ENCODE peak calls at places on chromosomes 6 and 20, in six cellular contexts. One of them, this sample, is unnamed.

GRCh38 chr6:26305097-26305841 is 59.7 kb upstream of the BTN3A2 start:
- DNase-seq in mucosa of descending colon: peak; percentile 73
- DNase-seq in colonic mucosa: peak; percentile 76
- DNase-seq in H9: peak; percentile 84
- DNase-seq in Peyer's patch: peak; percentile 64
- DNase-seq in K562: peak; percentile 75
- DNase-seq in this sample: peak; percentile 44

GRCh38 chr20:24585796-24586522 is 116.5 kb downstream of the SYNDIG1 start:
- DNase-seq in colonic mucosa: no peak
- DNase-seq in mucosa of descending colon: no peak
- DNase-seq in Peyer's patch: no peak
- DNase-seq in K562: no peak
- DNase-seq in H9: no peak
- DNase-seq in this sample: no peak

GRCh38 chr6:127120787-127121636 is 2.5 kb downstream of the RSPO3 start:
- DNase-seq in colonic mucosa: peak; percentile 77
- DNase-seq in mucosa of descending colon: peak; percentile 66
- DNase-seq in Peyer's patch: peak; percentile 71
- DNase-seq in H9: peak; percentile 86
- DNase-seq in K562: peak; percentile 55
- DNase-seq in this sample: peak; percentile 68

GRCh38 chr20:63127700-63128364 is 88.1 kb downstream of the YTHDF1 start:
- DNase-seq in H9: no peak
- DNase-seq in Peyer's patch: peak; percentile 13
- DNase-seq in K562: no peak
- DNase-seq in colonic mucosa: no peak
- DNase-seq in mucosa of descending colon: peak; percentile 14
- DNase-seq in this sample: no peak

GRCh38 chr20:35315199-35316020 is 23.2 kb upstream of the FAM83C start:
- DNase-seq in colonic mucosa: no peak
- DNase-seq in H9: no peak
- DNase-seq in Peyer's patch: no peak
- DNase-seq in K562: no peak
- DNase-seq in mucosa of descending colon: no peak
- DNase-seq in this sample: no peak

GRCh38 chr6:145490068-145490467 is 245.3 kb downstream of the EPM2A start:
- DNase-seq in K562: no peak
- DNase-seq in Peyer's patch: no peak
- DNase-seq in H9: no peak
- DNase-seq in colonic mucosa: no peak
- DNase-seq in mucosa of descending colon: no peak
- DNase-seq in this sample: no peak

GRCh38 chr6:96478695-96479094 is 42.9 kb upstream of the UFL1 start:
- DNase-seq in Peyer's patch: no peak
- DNase-seq in K562: no peak
- DNase-seq in H9: no peak
- DNase-seq in mucosa of descending colon: no peak
- DNase-seq in colonic mucosa: no peak
- DNase-seq in this sample: no peak

GRCh38 chr6:70150521-70150920 is 152.4 kb downstream of the COL9A1 start:
- DNase-seq in H9: no peak
- DNase-seq in K562: no peak
- DNase-seq in Peyer's patch: no peak
- DNase-seq in mucosa of descending colon: no peak
- DNase-seq in colonic mucosa: no peak
- DNase-seq in this sample: no peak

GRCh38 chr6:44117397-44118128 is 9.7 kb downstream of the MRPL14 start:
- DNase-seq in K562: no peak
- DNase-seq in mucosa of descending colon: no peak
- DNase-seq in H9: no peak
- DNase-seq in Peyer's patch: no peak
- DNase-seq in colonic mucosa: no peak
- DNase-seq in this sample: peak; percentile 65

GRCh38 chr20:63320616-63321147 is 27.7 kb downstream of the COL20A1 start:
- DNase-seq in colonic mucosa: no peak
- DNase-seq in mucosa of descending colon: peak; percentile 25
- DNase-seq in Peyer's patch: no peak
- DNase-seq in K562: no peak
- DNase-seq in H9: no peak
- DNase-seq in this sample: no peak

GRCh38 chr20:39631557-39631956 is 669.4 kb downstream of the DHX35 start:
- DNase-seq in K562: no peak
- DNase-seq in colonic mucosa: no peak
- DNase-seq in mucosa of descending colon: no peak
- DNase-seq in H9: no peak
- DNase-seq in Peyer's patch: no peak
- DNase-seq in this sample: no peak

GRCh38 chr20:53149184-53149651 is 177.1 kb downstream of the TSHZ2 start:
- DNase-seq in mucosa of descending colon: no peak
- DNase-seq in colonic mucosa: no peak
- DNase-seq in Peyer's patch: no peak
- DNase-seq in K562: no peak
- DNase-seq in H9: no peak
- DNase-seq in this sample: no peak

GRCh38 chr6:150867117-150867516 is 1.6 kb downstream of the MTHFD1L start:
- DNase-seq in K562: no peak
- DNase-seq in mucosa of descending colon: no peak
- DNase-seq in Peyer's patch: no peak
- DNase-seq in colonic mucosa: no peak
- DNase-seq in H9: no peak
- DNase-seq in this sample: no peak

GRCh38 chr6:22558288-22558882 is 11.0 kb upstream of the HDGFL1 start:
- DNase-seq in colonic mucosa: no peak
- DNase-seq in mucosa of descending colon: no peak
- DNase-seq in Peyer's patch: no peak
- DNase-seq in H9: no peak
- DNase-seq in K562: no peak
- DNase-seq in this sample: no peak

GRCh38 chr20:1934578-1935573 is 39.7 kb downstream of the SIRPA start:
- DNase-seq in H9: no peak
- DNase-seq in Peyer's patch: no peak
- DNase-seq in K562: no peak
- DNase-seq in mucosa of descending colon: peak; percentile 68
- DNase-seq in colonic mucosa: no peak
- DNase-seq in this sample: no peak

GRCh38 chr6:134368670-134369069 is 50.8 kb upstream of the SGK1 start:
- DNase-seq in H9: no peak
- DNase-seq in colonic mucosa: no peak
- DNase-seq in mucosa of descending colon: no peak
- DNase-seq in Peyer's patch: no peak
- DNase-seq in K562: no peak
- DNase-seq in this sample: no peak

GRCh38 chr6:87494761-87495422 is 22.1 kb downstream of the SLC35A1 start:
- DNase-seq in Peyer's patch: no peak
- DNase-seq in colonic mucosa: peak; percentile 66
- DNase-seq in H9: no peak
- DNase-seq in mucosa of descending colon: peak; percentile 62
- DNase-seq in K562: no peak
- DNase-seq in this sample: no peak

GRCh38 chr6:166464418-166465400 is 82.0 kb upstream of the MPC1 start:
- DNase-seq in H9: no peak
- DNase-seq in colonic mucosa: no peak
- DNase-seq in Peyer's patch: no peak
- DNase-seq in K562: no peak
- DNase-seq in mucosa of descending colon: no peak
- DNase-seq in this sample: no peak

GRCh38 chr20:1322511-1323245 is 6.3 kb downstream of the SDCBP2 start:
- DNase-seq in colonic mucosa: no peak
- DNase-seq in Peyer's patch: peak; percentile 37
- DNase-seq in K562: no peak
- DNase-seq in mucosa of descending colon: peak; percentile 62
- DNase-seq in H9: no peak
- DNase-seq in this sample: no peak

GRCh38 chr6:151826517-151827142 is 19.1 kb downstream of the ESR1 start:
- DNase-seq in K562: no peak
- DNase-seq in colonic mucosa: no peak
- DNase-seq in mucosa of descending colon: no peak
- DNase-seq in Peyer's patch: no peak
- DNase-seq in H9: no peak
- DNase-seq in this sample: no peak

GRCh38 chr6:107110200-107110599 is 5.1 kb downstream of the BEND3 start:
- DNase-seq in K562: no peak
- DNase-seq in colonic mucosa: no peak
- DNase-seq in Peyer's patch: no peak
- DNase-seq in mucosa of descending colon: no peak
- DNase-seq in H9: no peak
- DNase-seq in this sample: no peak

GRCh38 chr6:9409126-9409525 is 973.8 kb upstream of the SLC35B3 start:
- DNase-seq in K562: no peak
- DNase-seq in H9: no peak
- DNase-seq in mucosa of descending colon: no peak
- DNase-seq in colonic mucosa: no peak
- DNase-seq in Peyer's patch: no peak
- DNase-seq in this sample: no peak

GRCh38 chr6:2982464-2983121 is 11.2 kb upstream of the SERPINB6 start:
- DNase-seq in H9: no peak
- DNase-seq in Peyer's patch: peak; percentile 63
- DNase-seq in colonic mucosa: peak; percentile 65
- DNase-seq in mucosa of descending colon: no peak
- DNase-seq in K562: no peak
- DNase-seq in this sample: no peak

GRCh38 chr20:11881453-11881852 is 36.2 kb upstream of the BTBD3 start:
- DNase-seq in mucosa of descending colon: no peak
- DNase-seq in colonic mucosa: no peak
- DNase-seq in Peyer's patch: no peak
- DNase-seq in H9: no peak
- DNase-seq in K562: no peak
- DNase-seq in this sample: no peak

GRCh38 chr20:57787151-57787968 is 77.5 kb upstream of the PMEPA1 start:
- DNase-seq in colonic mucosa: no peak
- DNase-seq in H9: peak; percentile 5
- DNase-seq in mucosa of descending colon: no peak
- DNase-seq in Peyer's patch: no peak
- DNase-seq in K562: no peak
- DNase-seq in this sample: no peak

GRCh38 chr20:25272223-25273000 is 24.5 kb downstream of the PYGB start:
- DNase-seq in H9: no peak
- DNase-seq in K562: no peak
- DNase-seq in Peyer's patch: peak; percentile 21
- DNase-seq in colonic mucosa: no peak
- DNase-seq in mucosa of descending colon: no peak
- DNase-seq in this sample: peak; percentile 9

GRCh38 chr6:137233561-137234504 is 14.6 kb upstream of the IFNGR1 start:
- DNase-seq in H9: no peak
- DNase-seq in colonic mucosa: peak; percentile 45
- DNase-seq in Peyer's patch: no peak
- DNase-seq in K562: no peak
- DNase-seq in mucosa of descending colon: no peak
- DNase-seq in this sample: no peak

GRCh38 chr6:164275773-164276172 is 861.3 kb downstream of the QKI start:
- DNase-seq in K562: no peak
- DNase-seq in Peyer's patch: no peak
- DNase-seq in H9: no peak
- DNase-seq in colonic mucosa: no peak
- DNase-seq in mucosa of descending colon: no peak
- DNase-seq in this sample: no peak

GRCh38 chr6:155197947-155198346 is 65.9 kb upstream of the CLDN20 start:
- DNase-seq in K562: no peak
- DNase-seq in Peyer's patch: no peak
- DNase-seq in H9: no peak
- DNase-seq in colonic mucosa: no peak
- DNase-seq in mucosa of descending colon: no peak
- DNase-seq in this sample: no peak

GRCh38 chr20:50064640-50065615 is 48.0 kb downstream of the UBE2V1 start:
- DNase-seq in colonic mucosa: no peak
- DNase-seq in Peyer's patch: no peak
- DNase-seq in mucosa of descending colon: no peak
- DNase-seq in K562: no peak
- DNase-seq in H9: no peak
- DNase-seq in this sample: no peak

GRCh38 chr6:168865522-168865921 is 388.1 kb downstream of the THBS2 start:
- DNase-seq in Peyer's patch: no peak
- DNase-seq in mucosa of descending colon: no peak
- DNase-seq in K562: no peak
- DNase-seq in colonic mucosa: no peak
- DNase-seq in H9: no peak
- DNase-seq in this sample: no peak

GRCh38 chr6:97205936-97206335 is 77.1 kb downstream of the MMS22L start:
- DNase-seq in H9: no peak
- DNase-seq in mucosa of descending colon: no peak
- DNase-seq in colonic mucosa: no peak
- DNase-seq in Peyer's patch: no peak
- DNase-seq in K562: no peak
- DNase-seq in this sample: no peak

GRCh38 chr6:10577112-10577511 is 56.0 kb downstream of the GCNT2 start:
- DNase-seq in K562: no peak
- DNase-seq in mucosa of descending colon: no peak
- DNase-seq in colonic mucosa: no peak
- DNase-seq in Peyer's patch: no peak
- DNase-seq in H9: no peak
- DNase-seq in this sample: no peak
- H3K4me1 ChIP-seq in K562: no peaks in the 10 kb centered on the region
- H3K4me1 ChIP-seq in mucosa of descending colon: no peaks in the 10 kb centered on the region
- H3K4me1 ChIP-seq in colonic mucosa: no peaks in the 10 kb centered on the region
- H3K4me1 ChIP-seq in Peyer's patch: no peaks in the 10 kb centered on the region
- H3K4me1 ChIP-seq in H9: peaks cover 16% of the 10 kb centered on the region
- H3K4me1 ChIP-seq in this sample: peaks cover 39% of the 10 kb centered on the region

GRCh38 chr20:43939762-43940121 is 25.1 kb downstream of the TOX2 start:
- DNase-seq in colonic mucosa: no peak
- DNase-seq in K562: no peak
- DNase-seq in Peyer's patch: peak; percentile 4
- DNase-seq in H9: no peak
- DNase-seq in mucosa of descending colon: no peak
- DNase-seq in this sample: no peak
- H3K4me1 ChIP-seq in colonic mucosa: peaks cover 16% of the 10 kb centered on the region
- H3K4me1 ChIP-seq in K562: no peaks in the 10 kb centered on the region
- H3K4me1 ChIP-seq in Peyer's patch: no peaks in the 10 kb centered on the region
- H3K4me1 ChIP-seq in H9: peaks cover 7% of the 10 kb centered on the region
- H3K4me1 ChIP-seq in mucosa of descending colon: peaks cover 36% of the 10 kb centered on the region
- H3K4me1 ChIP-seq in this sample: peaks cover 77% of the 10 kb centered on the region

GRCh38 chr20:21338291-21338690 is 35.2 kb downstream of the XRN2 start:
- DNase-seq in colonic mucosa: no peak
- DNase-seq in mucosa of descending colon: no peak
- DNase-seq in Peyer's patch: no peak
- DNase-seq in H9: no peak
- DNase-seq in K562: no peak
- DNase-seq in this sample: no peak
- H3K4me1 ChIP-seq in colonic mucosa: no peaks in the 10 kb centered on the region
- H3K4me1 ChIP-seq in mucosa of descending colon: no peaks in the 10 kb centered on the region
- H3K4me1 ChIP-seq in Peyer's patch: no peaks in the 10 kb centered on the region
- H3K4me1 ChIP-seq in H9: peaks cover 3% of the 10 kb centered on the region
- H3K4me1 ChIP-seq in K562: no peaks in the 10 kb centered on the region
- H3K4me1 ChIP-seq in this sample: no peaks in the 10 kb centered on the region

DNA sequence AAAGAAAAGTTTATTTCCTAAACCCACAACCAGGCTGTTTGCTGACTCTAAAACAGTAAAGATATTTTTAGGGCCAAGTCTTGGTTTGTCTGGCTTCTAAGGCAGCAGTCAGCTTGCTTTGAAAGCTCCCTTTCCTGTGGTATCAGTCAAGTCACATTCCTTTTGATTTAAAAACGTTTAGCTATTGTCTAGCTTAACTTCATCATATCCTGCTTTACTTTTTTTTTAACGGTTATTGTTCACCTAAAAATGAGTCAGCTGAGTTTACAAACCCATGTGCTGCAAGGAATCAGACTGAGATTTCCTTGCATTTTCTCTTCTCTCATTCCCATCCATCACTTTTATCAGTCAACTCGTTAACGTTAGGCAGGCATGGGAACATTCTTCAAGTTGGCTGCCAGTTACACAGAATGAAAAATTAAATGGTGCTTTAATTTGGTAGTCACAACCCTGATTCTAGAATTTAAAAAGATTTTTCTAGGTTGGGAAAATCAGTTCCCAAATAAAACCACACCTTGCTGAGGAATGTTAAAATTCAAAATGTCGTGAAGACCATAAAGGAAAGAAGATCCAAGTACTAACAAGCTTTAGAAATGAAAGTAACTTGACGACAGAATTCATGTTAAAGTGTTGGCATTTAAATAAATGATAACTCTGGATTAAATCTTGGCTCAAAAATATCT is 45.9 kb downstream of the ELOVL5 start:
- DNase-seq in K562: no peak
- DNase-seq in H9: no peak
- DNase-seq in colonic mucosa: no peak
- DNase-seq in Peyer's patch: no peak
- DNase-seq in mucosa of descending colon: no peak
- DNase-seq in this sample: no peak
- H3K4me1 ChIP-seq in K562: peaks cover 10% of the 10 kb centered on the region
- H3K4me1 ChIP-seq in H9: peaks cover 2% of the 10 kb centered on the region
- H3K4me1 ChIP-seq in colonic mucosa: peaks cover 3% of the 10 kb centered on the region
- H3K4me1 ChIP-seq in Peyer's patch: no peaks in the 10 kb centered on the region
- H3K4me1 ChIP-seq in mucosa of descending colon: peaks cover 4% of the 10 kb centered on the region
- H3K4me1 ChIP-seq in this sample: peaks cover 63% of the 10 kb centered on the region